ENCODE peak calls at places on chromosomes 6 and 20, in four cellular contexts. E is sigmoid colon, M is SK-N-SH, U is HepG2. N is an unnamed sample.
A peak's percentile ranks its signal among the peaks of the same experiment; 100 is the strongest.

GRCh38 chr6:135165031-135165430 is 16.1 kb upstream of the MYB start:
- DNase-seq in E (no peak), M (no peak), U (no peak), N (no peak)

GRCh38 chr6:27541212-27541931 is 68.5 kb upstream of the ZNF184 start:
- DNase-seq in E (no peak), M (no peak), U (peak; percentile 56), N (no peak)

GRCh38 chr6:159577564-159577963 is 115.5 kb downstream of the SOD2 start:
- DNase-seq in E (no peak), M (no peak), U (no peak), N (no peak)

GRCh38 chr6:108667984-108668383 is 107.3 kb downstream of the FOXO3 start:
- DNase-seq in E (no peak), M (no peak), U (no peak), N (no peak)

GRCh38 chr20:49568491-49569151 is 684 bp upstream of the PTGIS start:
- DNase-seq in E (peak; percentile 67), M (no peak), U (no peak), N (no peak)

GRCh38 chr6:106005013-106005412 is 81.1 kb upstream of the PRDM1 start:
- DNase-seq in E (no peak), M (no peak), U (no peak), N (no peak)

GRCh38 chr20:63525968-63526367 is 5.4 kb downstream of the PPDPF start:
- DNase-seq in E (no peak), M (no peak), U (no peak), N (peak; percentile 67)

GRCh38 chr6:170186909-170187668 is 103.8 kb downstream of the DLL1 start:
- DNase-seq in E (no peak), M (no peak), U (no peak), N (no peak)

GRCh38 chr6:4466260-4466659 is 309.9 kb upstream of the CDYL start:
- DNase-seq in E (no peak), M (no peak), U (no peak), N (no peak)

GRCh38 chr6:79302341-79302740 is 67.9 kb upstream of the HMGN3 start:
- DNase-seq in E (no peak), M (no peak), U (no peak), N (no peak)

GRCh38 chr6:20763311-20763710 is 229.1 kb downstream of the CDKAL1 start:
- DNase-seq in E (no peak), M (no peak), U (no peak), N (no peak)

GRCh38 chr6:35216832-35217811 is 3.4 kb downstream of the SCUBE3 start:
- DNase-seq in E (no peak), M (no peak), U (no peak), N (no peak)

GRCh38 chr20:24535956-24536730 is 66.7 kb downstream of the SYNDIG1 start:
- DNase-seq in E (no peak), M (no peak), U (no peak), N (no peak)

GRCh38 chr6:28425942-28426541 is 17.2 kb downstream of the ZSCAN23 start:
- DNase-seq in E (no peak), M (no peak), U (no peak), N (no peak)

GRCh38 chr20:50711113-50711825 is 19.9 kb upstream of the RIPOR3 start:
- DNase-seq in E (no peak), M (no peak), U (no peak), N (no peak)
- TF ChIP-seq POLR2AphosphoS5 in E (no peak), M (no peak), U (no peak), N (no peak)

GRCh38 chr20:58891686-58892125 is 39.2 kb downstream of the GNAS start:
- DNase-seq in E (peak; percentile 70), M (peak; percentile 82), U (no peak), N (no peak)

GRCh38 chr20:58891076-58891685 is 38.7 kb downstream of the GNAS start:
- DNase-seq in E (peak; percentile 93), M (peak; percentile 84), U (no peak), N (peak; percentile 95)

GRCh38 chr20:58890073-58890453 is 37.5 kb downstream of the GNAS start:
- DNase-seq in E (no peak), M (no peak), U (no peak), N (no peak)

GRCh38 chr20:58889334-58890072 is 37.0 kb downstream of the GNAS start:
- DNase-seq in E (no peak), M (no peak), U (no peak), N (peak; percentile 87)

GRCh38 chr20:58890454-58891075 is 38.0 kb downstream of the GNAS start:
- DNase-seq in E (peak; percentile 92), M (peak; percentile 96), U (peak; percentile 85), N (peak; percentile 94)
- TF ChIP-seq POLR2AphosphoS5 in E (peak; percentile 70), M (peak; percentile 45), U (peak; percentile 86), N (peak; percentile 87)

DNA sequence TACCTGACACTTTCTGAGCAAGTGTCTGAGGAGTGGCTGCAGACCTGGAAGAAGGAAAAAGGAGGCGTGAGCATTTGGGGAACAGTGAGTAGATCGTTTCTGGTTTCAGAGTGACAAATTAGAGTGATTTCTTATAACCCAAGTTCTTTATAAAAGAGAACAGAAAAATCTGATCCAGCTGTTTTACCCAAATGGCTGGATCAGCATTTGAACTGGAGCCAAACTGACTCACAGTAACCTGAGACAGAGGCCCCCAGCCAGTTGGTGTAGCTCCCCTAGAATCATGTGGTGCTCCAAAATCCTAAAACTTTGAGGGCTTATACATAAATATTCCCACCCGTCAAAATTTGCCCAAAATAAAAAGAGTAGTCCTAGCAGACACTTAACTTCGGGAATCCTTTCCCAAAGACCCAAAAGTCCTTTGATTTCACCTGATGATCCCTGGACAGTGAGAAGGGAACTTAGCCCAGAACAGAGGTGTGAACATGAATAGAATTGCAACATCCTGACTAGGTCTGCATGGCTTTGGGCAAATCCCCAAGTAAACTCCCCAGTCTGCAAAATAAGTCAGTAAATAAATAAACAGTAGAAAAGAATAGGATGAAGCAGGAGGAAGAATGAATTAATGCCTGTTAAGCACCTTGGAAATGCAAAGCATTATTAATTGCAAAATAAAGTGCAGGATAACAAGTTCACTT is 262.1 kb upstream of the JARID2 start:
- DNase-seq in E (no peak), M (no peak), U (no peak), N (no peak)
- TF ChIP-seq POLR2AphosphoS5 in E (no peak), M (no peak), U (no peak), N (no peak)

DNA sequence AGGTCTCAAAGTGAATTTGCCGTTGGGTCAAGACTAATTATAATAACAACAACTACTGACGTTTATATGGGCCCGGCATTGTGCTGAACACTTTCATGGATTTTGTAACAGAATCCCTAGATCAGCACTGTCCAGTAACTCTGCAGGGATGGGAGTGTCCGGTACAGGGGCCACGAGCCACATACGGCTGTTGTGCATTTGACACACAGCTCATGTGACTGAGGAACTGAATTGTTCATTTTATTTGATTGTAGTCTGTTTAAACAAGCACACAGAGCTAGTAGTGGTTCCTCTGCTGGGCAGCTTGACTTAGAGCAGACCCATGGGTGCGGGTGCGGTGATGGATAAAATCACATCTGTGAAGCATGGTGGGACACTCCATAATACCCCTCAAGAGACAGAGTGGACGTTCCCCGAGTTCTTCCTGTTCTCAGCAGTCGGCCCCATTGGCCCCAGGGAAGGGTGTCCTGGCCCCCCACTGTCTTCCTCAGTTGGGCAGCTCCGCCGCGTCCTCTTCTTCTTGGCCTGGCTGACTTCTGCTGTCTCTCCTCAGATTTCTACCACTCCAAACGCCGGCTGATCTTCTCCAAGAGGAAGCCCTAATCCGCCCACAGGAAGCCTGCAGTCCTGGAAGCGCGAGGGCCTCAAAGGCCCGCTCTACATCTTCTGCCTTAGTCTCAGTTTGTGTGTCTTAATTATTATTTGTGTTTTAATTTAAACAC is 6.8 kb downstream of the CDKN1A start:
- DNase-seq in E (no peak), M (no peak), U (no peak), N (no peak)
- TF ChIP-seq POLR2AphosphoS5 in E (no peak), M (no peak), U (no peak), N (no peak)

GRCh38 chr6:145733207-145733606 is 2.1 kb downstream of the EPM2A start:
- DNase-seq in E (no peak), M (no peak), U (no peak), N (no peak)

GRCh38 chr6:145733770-145734169 is 1.6 kb downstream of the EPM2A start:
- DNase-seq in E (no peak), M (no peak), U (no peak), N (no peak)

GRCh38 chr6:145734486-145735355 is 599 bp downstream of the EPM2A start:
- DNase-seq in E (peak; percentile 94), M (peak; percentile 92), U (peak; percentile 94), N (peak; percentile 95)

GRCh38 chr6:145736854-145737181 is 1.5 kb upstream of the EPM2A start:
- DNase-seq in E (no peak), M (no peak), U (no peak), N (no peak)

DNA sequence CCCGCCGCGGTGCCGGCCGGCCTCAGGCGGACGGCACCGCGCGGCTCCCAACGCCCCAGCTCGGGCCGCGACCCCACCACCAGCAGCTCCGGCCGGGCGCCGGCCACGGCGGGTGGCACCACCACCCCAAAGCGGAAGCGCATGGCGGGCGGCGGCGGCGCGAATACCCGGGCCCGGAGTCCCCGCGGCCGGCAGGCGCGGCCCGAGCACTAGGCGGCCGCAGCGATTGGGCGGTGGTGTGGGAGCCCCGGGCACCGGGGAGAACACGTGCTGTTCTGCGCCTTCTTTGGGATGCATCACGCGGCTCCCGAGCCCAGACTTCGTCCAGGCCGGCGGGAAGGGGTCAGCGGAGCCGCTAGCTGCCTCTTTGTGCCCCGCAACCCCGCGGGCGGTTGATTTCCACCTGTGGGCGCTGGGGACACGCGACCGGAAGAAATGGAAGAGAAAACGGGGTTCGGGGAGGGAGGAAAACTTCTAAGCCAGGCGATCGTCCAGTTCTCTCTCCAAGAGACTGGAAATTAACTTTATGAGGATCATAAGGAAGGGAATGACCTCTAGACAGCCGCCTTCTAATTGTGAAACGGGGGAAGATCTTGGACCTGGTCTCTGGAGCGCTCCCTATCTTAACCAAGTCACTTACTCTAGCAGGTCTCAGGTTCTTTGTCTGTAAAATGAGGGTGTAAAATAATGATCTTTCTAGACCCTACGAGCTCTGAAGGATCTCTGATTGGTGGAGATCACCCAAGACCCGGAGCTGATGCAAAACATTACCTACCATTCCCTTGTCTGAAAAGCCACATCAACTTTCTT is at the start of gene EPM2A:
- DNase-seq in E (peak; percentile 95), M (peak; percentile 88), U (peak; percentile 80), N (peak; percentile 96)
- TF ChIP-seq POLR2AphosphoS5 in E (peak; percentile 83), M (no peak), U (peak; percentile 61), N (peak; percentile 69)

GRCh38 chr20:17609978-17610377 is 40.1 kb downstream of the DSTN start:
- DNase-seq in E (no peak), M (no peak), U (no peak), N (no peak)

GRCh38 chr20:17611290-17611539 is 41.3 kb downstream of the DSTN start:
- DNase-seq in E (no peak), M (no peak), U (no peak), N (no peak)

GRCh38 chr20:17611540-17612286 is 41.8 kb downstream of the DSTN start:
- DNase-seq in E (peak; percentile 77), M (peak; percentile 43), U (peak; percentile 65), N (peak; percentile 82)

GRCh38 chr20:17612287-17612974 is 42.6 kb downstream of the DSTN start:
- DNase-seq in E (peak; percentile 91), M (peak; percentile 3), U (peak; percentile 39), N (peak; percentile 80)

GRCh38 chr20:17610566-17611289 is 40.9 kb downstream of the DSTN start:
- DNase-seq in E (no peak), M (peak; percentile 15), U (no peak), N (peak; percentile 84)
- TF ChIP-seq POLR2AphosphoS5 in E (peak; percentile 27), M (no peak), U (no peak), N (peak; percentile 69)

GRCh38 chr20:44186201-44186600 is 787 bp downstream of the JPH2 start:
- DNase-seq in E (no peak), M (no peak), U (no peak), N (no peak)
- TF ChIP-seq POLR2AphosphoS5 in E (no peak), M (no peak), U (no peak), N (no peak)

N was measured in spleen.